ENCODE peak calls at places on chromosomes 7 and 10, in five cellular contexts. N is GM23248, P is MM.1S, L is neural progenitor cell, Z is PC-3. W is an unnamed sample.

GRCh38 chr10:133008736-133009135 is 66.4 kb upstream of the CFAP46 start:
- DNase-seq in N (no peak), P (no peak), L (no peak), Z (no peak), W (no peak)

GRCh38 chr10:37856881-37857286 is 526 bp downstream of the ZNF248 start:
- DNase-seq in N (no peak), P (peak; percentile 30), L (no peak), Z (peak; percentile 62), W (no peak)

GRCh38 chr10:11043039-11043438 is 25.4 kb downstream of the CELF2 start:
- DNase-seq in N (no peak), P (no peak), L (no peak), Z (no peak), W (no peak)

GRCh38 chr10:130362308-130362761 is 226.1 kb downstream of the GLRX3 start:
- DNase-seq in N (no peak), P (no peak), L (peak; percentile 27), Z (no peak), W (peak; percentile 80)

GRCh38 chr7:21412291-21412896 is 15.5 kb upstream of the SP4 start:
- DNase-seq in N (no peak), P (peak; percentile 60), L (no peak), Z (no peak), W (no peak)

GRCh38 chr10:53093878-53094277 is 321.3 kb upstream of the MBL2 start:
- DNase-seq in N (no peak), P (peak; percentile 27), L (no peak), Z (no peak), W (no peak)

GRCh38 chr10:102918817-102919236 is 733 bp downstream of the CNNM2 start:
- DNase-seq in N (peak; percentile 54), P (no peak), L (peak; percentile 48), Z (no peak), W (peak; percentile 34)

GRCh38 chr10:63605568-63605967 is 84.4 kb downstream of the REEP3 start:
- DNase-seq in N (peak; percentile 6), P (no peak), L (peak; percentile 24), Z (peak; percentile 45), W (peak; percentile 77)

GRCh38 chr10:5423774-5424173 is 11.4 kb downstream of the NET1 start:
- DNase-seq in N (peak; percentile 46), P (no peak), L (no peak), Z (no peak), W (no peak)

GRCh38 chr10:120420421-120420820 is 36.6 kb upstream of the PLPP4 start:
- DNase-seq in N (no peak), P (no peak), L (no peak), Z (no peak), W (no peak)

GRCh38 chr7:26860361-26860760 is 4.0 kb downstream of the SKAP2 start:
- DNase-seq in N (no peak), P (no peak), L (no peak), Z (peak; percentile 77), W (peak; percentile 30)

GRCh38 chr7:7103343-7104313 is 78.7 kb upstream of the C1GALT1 start:
- DNase-seq in N (peak; percentile 78), P (peak; percentile 56), L (peak; percentile 55), Z (peak; percentile 81), W (peak; percentile 64)

GRCh38 chr7:18361756-18362155 is 133.8 kb upstream of the HDAC9 start:
- DNase-seq in N (peak; percentile 10), P (no peak), L (peak; percentile 15), Z (peak; percentile 20), W (peak; percentile 37)

GRCh38 chr7:8068892-8069686 is 100.5 kb downstream of the GLCCI1 start:
- DNase-seq in N (no peak), P (no peak), L (no peak), Z (no peak), W (no peak)

GRCh38 chr7:158354861-158355260 is 232.8 kb downstream of the PTPRN2 start:
- DNase-seq in N (no peak), P (no peak), L (no peak), Z (no peak), W (no peak)

GRCh38 chr7:158355456-158356065 is 232.1 kb downstream of the PTPRN2 start:
- DNase-seq in N (peak; percentile 24), P (no peak), L (peak; percentile 51), Z (peak; percentile 58), W (no peak)

GRCh38 chr7:158351481-158351880 is 236.1 kb downstream of the PTPRN2 start:
- DNase-seq in N (no peak), P (no peak), L (no peak), Z (no peak), W (no peak)

GRCh38 chr7:158356454-158356853 is 231.2 kb downstream of the PTPRN2 start:
- DNase-seq in N (no peak), P (no peak), L (no peak), Z (no peak), W (no peak)

GRCh38 chr7:158353606-158354570 is 233.7 kb downstream of the PTPRN2 start:
- DNase-seq in N (peak; percentile 19), P (peak; percentile 50), L (peak; percentile 71), Z (peak; percentile 61), W (no peak)
- H3K9me3 ChIP-seq in N (no peaks in the 10 kb centered on the region), P (no peaks in the 10 kb centered on the region), L (peaks cover 5% of the 10 kb centered on the region), Z (no peaks in the 10 kb centered on the region), W (no peaks in the 10 kb centered on the region)

GRCh38 chr7:127879942-127880341 is 151.3 kb downstream of the LRRC4 start:
- DNase-seq in N (no peak), P (no peak), L (no peak), Z (no peak), W (no peak)
- H3K79me2 ChIP-seq in N (peaks cover 91% of the 10 kb centered on the region), P (peaks cover 97% of the 10 kb centered on the region), L (peaks cover 18% of the 10 kb centered on the region), Z (peaks cover 12% of the 10 kb centered on the region), W (peaks cover 67% of the 10 kb centered on the region)

GRCh38 chr10:35331894-35332640 is 4.2 kb upstream of the CCNY start:
- DNase-seq in N (peak; percentile 96), P (no peak), L (no peak), Z (peak; percentile 100), W (peak; percentile 72)
- TF ChIP-seq EZH2phosphoT487 in N (no peak), P (no peak), L (no peak), Z (no peak), W (no peak)

GRCh38 chr7:72213081-72213480 is 199.1 kb downstream of the CALN1 start:
- DNase-seq in N (no peak), P (no peak), L (no peak), Z (no peak), W (no peak)
- H3K9me3 ChIP-seq in N (no peaks in the 10 kb centered on the region), P (no peaks in the 10 kb centered on the region), L (no peaks in the 10 kb centered on the region), Z (no peaks in the 10 kb centered on the region), W (no peaks in the 10 kb centered on the region)